ENCODE peak calls at places on chromosomes 11 and 22, in seven cellular contexts. C, W, D, X, U, F and I are unnamed samples.

GRCh38 chr11:94315664-94316063 is 11.3 kb downstream of the IZUMO1R start:
- DNase-seq in X (peak; percentile 84), C (no peak), D (no peak), W (no peak), F (peak; percentile 23), U (peak; percentile 7), I (no peak)

GRCh38 chr11:134038897-134039470 is 29.9 kb upstream of the JAM3 start:
- DNase-seq in C (peak; percentile 50), W (no peak), X (no peak), D (no peak), F (no peak), U (no peak), I (no peak)

GRCh38 chr11:46977940-46978595 is 41.5 kb downstream of the CSTPP1 start:
- DNase-seq in F (peak; percentile 55), W (no peak), C (no peak), X (no peak), U (no peak), D (no peak), I (no peak)

GRCh38 chr11:8839957-8840945 is 70.7 kb upstream of the AKIP1 start:
- DNase-seq in C (no peak), W (no peak), F (peak; percentile 27), U (no peak), D (no peak), X (peak; percentile 69), I (no peak)

GRCh38 chr11:47514825-47515647 is 37.9 kb downstream of the CELF1 start:
- DNase-seq in D (no peak), U (peak; percentile 70), C (no peak), F (peak; percentile 31), X (peak; percentile 82), W (no peak), I (no peak)

GRCh38 chr11:116232364-116232801 is 540.4 kb downstream of the BUD13 start:
- DNase-seq in F (no peak), C (no peak), X (no peak), D (no peak), U (no peak), W (no peak), I (no peak)

GRCh38 chr22:50001388-50002231 is 11.0 kb downstream of the IL17REL start:
- DNase-seq in W (no peak), C (no peak), D (no peak), X (no peak), F (no peak), U (no peak), I (no peak)

GRCh38 chr11:112623057-112623456 is 338.2 kb upstream of the NCAM1 start:
- DNase-seq in X (no peak), U (no peak), F (no peak), D (no peak), C (no peak), W (no peak), I (no peak)

GRCh38 chr11:126839496-126839895 is 161.1 kb downstream of the KIRREL3 start:
- DNase-seq in D (no peak), X (peak; percentile 29), F (no peak), C (no peak), U (no peak), W (no peak), I (no peak)

GRCh38 chr11:57340228-57340627 is 2.1 kb downstream of the P2RX3 start:
- DNase-seq in F (peak; percentile 35), X (peak; percentile 46), U (no peak), C (no peak), D (no peak), W (peak; percentile 67), I (no peak)
- TF ChIP-seq CTCF in F (peak; percentile 57), X (peak; percentile 37), U (no peak), C (no peak), D (no peak), W (no peak), I (no peak)

GRCh38 chr11:1392561-1392960 is 2.8 kb downstream of the BRSK2 start:
- DNase-seq in D (no peak), W (peak; percentile 45), U (no peak), C (peak; percentile 14), F (no peak), X (no peak), I (no peak)
- TF ChIP-seq CTCF in D (no peak), W (no peak), U (no peak), C (no peak), F (no peak), X (no peak), I (no peak)

DNA sequence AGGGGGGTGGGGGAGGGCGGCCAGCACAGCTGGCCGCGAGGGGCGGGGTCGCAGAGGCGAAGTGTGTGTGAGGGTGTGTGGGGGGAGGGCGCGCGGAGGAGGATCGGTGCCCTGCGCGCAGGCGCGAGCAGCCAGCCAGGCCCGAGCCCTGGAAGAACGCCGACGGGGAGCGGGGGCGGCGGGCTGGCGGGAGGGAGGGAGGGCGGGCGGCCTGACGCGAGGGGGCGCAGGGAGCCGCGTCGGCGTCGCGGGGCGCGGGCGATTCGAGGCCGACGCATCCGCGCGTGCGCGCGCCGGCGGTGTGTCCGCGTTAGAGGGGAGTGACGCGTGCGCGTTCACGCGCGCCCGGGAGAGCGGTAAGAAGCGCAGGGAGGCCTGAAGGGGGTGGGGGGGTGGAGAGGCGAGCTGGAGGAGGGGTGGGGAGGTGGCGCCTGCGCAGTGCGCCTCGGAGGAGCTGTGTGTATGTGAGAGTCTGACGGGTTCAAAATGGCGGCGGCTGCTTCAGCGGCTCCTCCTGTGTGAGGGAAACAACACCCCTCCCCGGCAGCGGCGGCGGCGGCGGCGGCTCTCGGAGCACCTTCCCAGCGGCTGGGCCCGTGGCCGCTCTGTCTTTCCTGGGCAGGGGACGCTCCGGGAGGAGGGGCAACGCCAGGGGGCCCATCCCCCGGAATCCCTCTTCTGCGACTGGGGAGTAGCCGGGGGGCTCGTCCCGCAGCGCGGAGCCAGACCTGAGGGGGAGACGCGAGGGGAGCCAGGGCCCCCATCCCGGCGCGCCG is at the start of gene KDM2A:
- DNase-seq in D (peak; percentile 99), C (peak; percentile 99), F (peak; percentile 99), W (peak; percentile 100), X (peak; percentile 100), U (peak; percentile 98), I (peak; percentile 100)
- TF ChIP-seq CTCF in D (peak; percentile 34), C (peak; percentile 51), F (no peak), W (peak; percentile 16), X (no peak), U (no peak), I (no peak)

GRCh38 chr22:29306175-29306829 is at the start of gene GAS2L1:
- DNase-seq in C (peak; percentile 92), D (no peak), X (peak; percentile 88), W (peak; percentile 93), F (peak; percentile 70), U (peak; percentile 33), I (peak; percentile 78)
- TF ChIP-seq CTCF in C (peak; percentile 76), D (peak; percentile 59), X (peak; percentile 66), W (peak; percentile 78), F (peak; percentile 49), U (peak; percentile 64), I (no peak)

DNA sequence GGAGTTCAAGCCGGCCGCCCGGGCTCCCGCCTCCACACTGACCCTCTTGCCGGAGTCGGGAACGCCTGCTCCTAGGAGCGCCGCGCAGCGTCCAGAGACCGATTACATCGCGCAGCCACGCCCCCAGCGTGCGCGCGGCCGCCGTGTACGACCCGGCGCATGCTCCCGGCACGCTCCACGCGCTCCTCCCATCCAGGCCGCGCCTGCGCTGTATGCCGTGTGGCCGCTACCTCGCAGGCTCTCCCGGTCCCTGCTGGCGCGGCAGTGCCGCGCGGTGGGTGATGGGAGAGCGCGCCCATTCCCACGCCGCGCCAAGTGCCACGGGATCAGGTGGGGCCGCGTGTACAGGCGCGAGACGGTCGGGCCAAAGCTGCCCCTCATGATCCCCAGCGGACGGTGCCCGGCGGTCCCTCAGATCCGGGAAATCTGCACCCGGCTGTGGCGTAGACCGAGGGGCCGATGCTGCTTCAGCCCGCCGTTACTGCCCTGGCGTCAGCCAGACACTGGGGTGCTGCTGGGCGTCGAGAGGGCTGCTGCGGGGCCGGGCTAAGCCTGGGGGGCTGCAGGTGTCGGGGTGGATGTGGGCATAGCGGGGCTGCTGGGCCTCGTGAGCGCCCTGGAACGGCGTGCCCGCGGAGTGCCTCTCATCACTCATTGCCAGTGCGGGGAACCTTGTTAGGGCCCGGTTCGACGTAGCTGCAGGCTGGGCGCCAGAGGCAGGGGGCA is at the start of the genes GNB1L and RTL10:
- DNase-seq in C (peak; percentile 98), X (peak; percentile 98), U (peak; percentile 88), F (peak; percentile 95), D (peak; percentile 93), W (peak; percentile 99), I (peak; percentile 98)
- TF ChIP-seq CTCF in C (peak; percentile 10), X (peak; percentile 14), U (peak; percentile 20), F (no peak), D (peak; percentile 41), W (no peak), I (no peak)

GRCh38 chr11:77396911-77397310 is 77.0 kb downstream of the PAK1 start:
- DNase-seq in C (no peak), X (peak; percentile 46), W (no peak), U (no peak), D (no peak), F (no peak), I (no peak)

GRCh38 chr11:77395460-77396175 is 78.3 kb downstream of the PAK1 start:
- DNase-seq in W (no peak), X (no peak), D (no peak), C (no peak), F (peak; percentile 27), U (no peak), I (no peak)

GRCh38 chr11:77397631-77398030 is 76.3 kb downstream of the PAK1 start:
- DNase-seq in C (no peak), D (no peak), F (no peak), W (no peak), X (no peak), U (no peak), I (no peak)

GRCh38 chr11:77396305-77396704 is 77.6 kb downstream of the PAK1 start:
- DNase-seq in W (no peak), X (no peak), F (no peak), D (no peak), C (no peak), U (no peak), I (no peak)

GRCh38 chr11:77392842-77393241 is 81.1 kb downstream of the PAK1 start:
- DNase-seq in W (no peak), X (no peak), C (no peak), D (no peak), U (no peak), F (no peak), I (no peak)
- TF ChIP-seq CTCF in W (no peak), X (no peak), C (no peak), D (no peak), U (no peak), F (no peak), I (no peak)

GRCh38 chr11:66752148-66752547 is 23.1 kb upstream of the SPTBN2 start:
- DNase-seq in C (no peak), D (no peak), F (no peak), W (no peak), X (no peak), U (no peak), I (no peak)

GRCh38 chr11:66747480-66747879 is 18.5 kb upstream of the SPTBN2 start:
- DNase-seq in W (no peak), U (no peak), D (no peak), F (no peak), X (no peak), C (no peak), I (no peak)

GRCh38 chr11:66744485-66745355 is 15.7 kb upstream of the SPTBN2 start:
- DNase-seq in W (peak; percentile 90), X (peak; percentile 69), U (no peak), C (peak; percentile 81), D (peak; percentile 70), F (peak; percentile 94), I (peak; percentile 99)

GRCh38 chr11:66745356-66746235 is 16.6 kb upstream of the SPTBN2 start:
- DNase-seq in C (no peak), U (no peak), W (no peak), F (peak; percentile 71), D (no peak), X (no peak), I (peak; percentile 77)

GRCh38 chr11:66749091-66749490 is 20.1 kb upstream of the SPTBN2 start:
- DNase-seq in W (no peak), X (no peak), U (no peak), C (no peak), F (peak; percentile 98), D (no peak), I (no peak)
- TF ChIP-seq CTCF in W (no peak), X (no peak), U (no peak), C (no peak), F (no peak), D (no peak), I (no peak)